ENCODE peak calls at places on chromosomes 4 and X, in six cellular contexts. One of them, this sample, is unnamed.

GRCh38 chr4:163967263-163967662 is 472.8 kb downstream of the TMA16 start:
- DNase-seq in tibial artery: no peak
- DNase-seq in MM.1S: no peak
- DNase-seq in astrocyte: no peak
- DNase-seq in GM23338: no peak
- DNase-seq in right lobe of liver: no peak
- DNase-seq in this sample: no peak

GRCh38 chr4:20916106-20916505 is 215.8 kb downstream of the PACRGL start:
- DNase-seq in MM.1S: peak; percentile 12
- DNase-seq in GM23338: no peak
- DNase-seq in astrocyte: peak; percentile 0
- DNase-seq in tibial artery: no peak
- DNase-seq in right lobe of liver: no peak
- DNase-seq in this sample: no peak

GRCh38 chr4:153507679-153508073 is 41.5 kb downstream of the TMEM131L start:
- DNase-seq in MM.1S: no peak
- DNase-seq in astrocyte: no peak
- DNase-seq in GM23338: no peak
- DNase-seq in right lobe of liver: no peak
- DNase-seq in tibial artery: no peak
- DNase-seq in this sample: no peak

GRCh38 chr4:2058264-2059033 is 678 bp upstream of the NAT8L start:
- DNase-seq in GM23338: peak; percentile 57
- DNase-seq in right lobe of liver: peak; percentile 48
- DNase-seq in tibial artery: no peak
- DNase-seq in astrocyte: no peak
- DNase-seq in MM.1S: no peak
- DNase-seq in this sample: no peak

GRCh38 chr4:153427363-153428071 is 38.6 kb upstream of the TMEM131L start:
- DNase-seq in tibial artery: no peak
- DNase-seq in right lobe of liver: no peak
- DNase-seq in astrocyte: peak; percentile 69
- DNase-seq in GM23338: no peak
- DNase-seq in MM.1S: no peak
- DNase-seq in this sample: no peak

GRCh38 chrX:13103914-13104274 is 59.5 kb upstream of the FAM9C start:
- DNase-seq in MM.1S: no peak
- DNase-seq in right lobe of liver: no peak
- DNase-seq in GM23338: no peak
- DNase-seq in tibial artery: no peak
- DNase-seq in astrocyte: no peak
- DNase-seq in this sample: no peak

GRCh38 chr4:123555500-123556273 is 159.1 kb downstream of the SPRY1 start:
- DNase-seq in right lobe of liver: peak; percentile 92
- DNase-seq in MM.1S: no peak
- DNase-seq in GM23338: peak; percentile 28
- DNase-seq in tibial artery: peak; percentile 95
- DNase-seq in astrocyte: peak; percentile 87
- DNase-seq in this sample: peak; percentile 91

GRCh38 chr4:102687373-102687981 is 73.3 kb downstream of the MANBA start:
- DNase-seq in GM23338: no peak
- DNase-seq in astrocyte: peak; percentile 65
- DNase-seq in MM.1S: peak; percentile 22
- DNase-seq in tibial artery: no peak
- DNase-seq in right lobe of liver: no peak
- DNase-seq in this sample: no peak

GRCh38 chrX:133415276-133416105 is at the start of gene GPC4:
- DNase-seq in right lobe of liver: peak; percentile 65
- DNase-seq in GM23338: peak; percentile 86
- DNase-seq in MM.1S: peak; percentile 48
- DNase-seq in tibial artery: peak; percentile 85
- DNase-seq in astrocyte: peak; percentile 38
- DNase-seq in this sample: no peak

GRCh38 chrX:11678174-11678573 is 12.5 kb upstream of the ARHGAP6 start:
- DNase-seq in right lobe of liver: no peak
- DNase-seq in tibial artery: peak; percentile 55
- DNase-seq in MM.1S: no peak
- DNase-seq in GM23338: peak; percentile 13
- DNase-seq in astrocyte: no peak
- DNase-seq in this sample: no peak

GRCh38 chr4:149203256-149204001 is 612.2 kb downstream of the IQCM start:
- DNase-seq in astrocyte: peak; percentile 71
- DNase-seq in GM23338: no peak
- DNase-seq in tibial artery: no peak
- DNase-seq in right lobe of liver: no peak
- DNase-seq in MM.1S: no peak
- DNase-seq in this sample: no peak

GRCh38 chr4:38967260-38968095 is 64.7 kb downstream of the TMEM156 start:
- DNase-seq in GM23338: no peak
- DNase-seq in tibial artery: no peak
- DNase-seq in right lobe of liver: no peak
- DNase-seq in astrocyte: peak; percentile 96
- DNase-seq in MM.1S: no peak
- DNase-seq in this sample: no peak

GRCh38 chrX:131072871-131073571 is 14.9 kb downstream of the ARHGAP36 start:
- DNase-seq in right lobe of liver: no peak
- DNase-seq in astrocyte: no peak
- DNase-seq in MM.1S: no peak
- DNase-seq in GM23338: peak; percentile 49
- DNase-seq in tibial artery: no peak
- DNase-seq in this sample: no peak

GRCh38 chrX:128396601-128397000 is 344.4 kb upstream of the ACTRT1 start:
- DNase-seq in GM23338: no peak
- DNase-seq in astrocyte: no peak
- DNase-seq in tibial artery: no peak
- DNase-seq in right lobe of liver: no peak
- DNase-seq in MM.1S: no peak
- DNase-seq in this sample: no peak

GRCh38 chr4:57249083-57249482 is 138.9 kb upstream of the IGFBP7 start:
- DNase-seq in MM.1S: no peak
- DNase-seq in GM23338: no peak
- DNase-seq in astrocyte: peak; percentile 83
- DNase-seq in tibial artery: no peak
- DNase-seq in right lobe of liver: no peak
- DNase-seq in this sample: no peak

GRCh38 chr4:165359501-165359900 is 19.3 kb upstream of the CPE start:
- DNase-seq in GM23338: no peak
- DNase-seq in right lobe of liver: no peak
- DNase-seq in astrocyte: peak; percentile 49
- DNase-seq in tibial artery: no peak
- DNase-seq in MM.1S: no peak
- DNase-seq in this sample: no peak

GRCh38 chr4:6032249-6033244 is 14.3 kb upstream of the C4orf50 start:
- DNase-seq in astrocyte: peak; percentile 19
- DNase-seq in MM.1S: peak; percentile 29
- DNase-seq in GM23338: no peak
- DNase-seq in right lobe of liver: no peak
- DNase-seq in tibial artery: no peak
- DNase-seq in this sample: no peak

GRCh38 chrX:39261446-39262147 is 460.3 kb downstream of the MID1IP1 start:
- DNase-seq in MM.1S: peak; percentile 43
- DNase-seq in astrocyte: peak; percentile 63
- DNase-seq in tibial artery: no peak
- DNase-seq in GM23338: peak; percentile 60
- DNase-seq in right lobe of liver: no peak
- DNase-seq in this sample: peak; percentile 56

GRCh38 chr4:17336524-17336941 is 175.4 kb downstream of the QDPR start:
- DNase-seq in MM.1S: peak; percentile 96
- DNase-seq in GM23338: no peak
- DNase-seq in astrocyte: peak; percentile 68
- DNase-seq in right lobe of liver: no peak
- DNase-seq in tibial artery: no peak
- DNase-seq in this sample: no peak

GRCh38 chrX:153863251-153863991 is 22.6 kb downstream of the L1CAM start:
- DNase-seq in right lobe of liver: no peak
- DNase-seq in astrocyte: no peak
- DNase-seq in tibial artery: no peak
- DNase-seq in MM.1S: no peak
- DNase-seq in GM23338: no peak
- DNase-seq in this sample: no peak

DNA sequence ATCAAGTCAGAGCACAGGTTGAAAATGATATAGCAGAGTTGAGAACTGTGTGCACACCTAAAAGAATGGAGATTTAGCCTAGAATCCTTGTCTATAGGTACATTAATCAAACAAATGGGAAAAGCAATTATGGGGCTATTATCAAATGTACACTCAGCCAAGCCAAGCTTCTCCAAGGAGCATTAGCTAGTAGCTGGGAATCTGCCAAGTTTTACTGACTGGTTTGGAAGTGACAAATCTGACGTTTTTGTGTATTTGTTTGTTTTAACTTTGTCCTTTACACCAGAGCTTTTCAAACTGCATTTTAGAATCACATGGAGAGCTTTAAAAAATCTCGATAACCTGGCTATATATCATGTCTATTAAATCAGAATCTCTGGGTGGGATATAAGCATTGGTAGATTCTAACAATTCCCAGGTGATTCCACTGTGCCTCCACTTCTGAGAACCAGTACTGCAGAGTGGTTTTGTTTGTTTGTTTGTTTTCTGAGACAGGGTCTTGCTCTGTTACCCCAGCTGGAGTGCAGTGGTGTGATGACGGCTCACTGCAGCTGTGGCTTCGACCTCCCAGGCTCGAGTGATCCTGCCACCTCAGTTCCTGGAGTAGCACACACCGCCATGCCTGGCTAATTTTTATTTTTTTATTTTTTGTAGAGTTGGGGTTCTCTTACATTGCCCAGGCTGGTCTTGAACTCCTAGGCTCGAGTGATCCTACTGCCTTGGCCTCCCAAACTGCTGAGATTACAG is 279.8 kb downstream of the UNC5C start:
- DNase-seq in MM.1S: no peak
- DNase-seq in GM23338: no peak
- DNase-seq in astrocyte: peak; percentile 31
- DNase-seq in right lobe of liver: no peak
- DNase-seq in tibial artery: no peak
- DNase-seq in this sample: no peak
- TF ChIP-seq CTCF in MM.1S: no peak
- TF ChIP-seq CTCF in GM23338: no peak
- TF ChIP-seq CTCF in astrocyte: no peak
- TF ChIP-seq CTCF in right lobe of liver: no peak
- TF ChIP-seq CTCF in tibial artery: no peak
- TF ChIP-seq CTCF in this sample: no peak

DNA sequence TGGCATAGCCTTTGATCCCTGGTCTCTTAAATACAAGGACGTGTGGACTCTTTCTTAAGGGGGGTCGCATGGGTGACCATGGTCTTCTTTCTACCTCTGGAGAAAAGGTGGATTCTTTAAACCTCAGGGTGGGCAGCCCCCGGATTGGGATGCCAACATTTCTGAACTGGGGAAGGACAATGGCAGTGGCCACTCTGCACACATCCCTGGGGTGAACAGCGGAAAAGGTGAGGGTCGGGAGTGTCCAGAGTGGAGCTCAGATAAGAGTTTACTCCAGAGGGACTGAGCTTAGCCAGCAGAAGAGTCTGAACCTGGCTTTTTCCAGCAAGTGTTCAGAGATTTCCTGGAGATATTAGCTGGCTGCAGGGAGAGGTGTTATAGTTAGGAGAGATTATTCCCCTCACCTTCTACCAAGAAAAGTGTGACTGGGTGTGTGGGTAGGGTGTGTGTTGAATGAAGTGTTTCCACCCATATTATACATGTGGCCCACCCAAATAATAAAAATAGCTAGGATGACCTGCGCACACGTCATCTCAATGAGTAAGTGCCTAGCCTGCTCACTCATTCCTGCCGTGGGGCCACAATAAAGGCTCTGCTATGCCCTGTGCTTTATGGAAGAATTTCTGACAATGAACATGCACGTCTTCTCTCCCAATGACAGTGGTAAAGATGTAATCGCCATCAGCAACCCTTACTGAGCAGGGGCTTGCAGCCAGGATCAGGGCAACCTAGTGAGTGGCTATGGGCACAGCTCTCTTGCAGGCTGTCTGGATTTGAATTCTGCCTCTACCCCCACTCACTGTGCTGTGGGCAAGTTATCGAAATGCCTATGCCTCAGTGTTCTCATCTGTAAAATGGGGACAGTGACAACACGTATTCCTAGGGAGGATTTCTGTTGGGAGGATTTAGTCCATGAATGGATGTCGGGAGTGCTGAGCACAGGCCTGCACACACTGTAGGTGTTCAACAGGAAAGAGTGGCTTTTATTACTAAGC is 76.6 kb downstream of the SLC2A9 start:
- DNase-seq in right lobe of liver: no peak
- DNase-seq in MM.1S: no peak
- DNase-seq in GM23338: no peak
- DNase-seq in astrocyte: peak; percentile 3
- DNase-seq in tibial artery: no peak
- DNase-seq in this sample: no peak
- H3K27ac ChIP-seq in right lobe of liver: no peak overlapping the region
- H3K27ac ChIP-seq in MM.1S: no peak overlapping the region
- H3K27ac ChIP-seq in GM23338: no peak overlapping the region
- H3K27ac ChIP-seq in astrocyte: no peak overlapping the region
- H3K27ac ChIP-seq in tibial artery: no peak overlapping the region
- H3K27ac ChIP-seq in this sample: peak overlapping the region; percentile 11

GRCh38 chr4:76212851-76213414 is 691 bp downstream of the SCARB2 start:
- DNase-seq in tibial artery: no peak
- DNase-seq in astrocyte: peak; percentile 61
- DNase-seq in MM.1S: peak; percentile 73
- DNase-seq in right lobe of liver: no peak
- DNase-seq in GM23338: peak; percentile 74
- DNase-seq in this sample: no peak

GRCh38 chr4:76211769-76212168 is 1.9 kb downstream of the SCARB2 start:
- DNase-seq in GM23338: no peak
- DNase-seq in right lobe of liver: no peak
- DNase-seq in MM.1S: no peak
- DNase-seq in astrocyte: no peak
- DNase-seq in tibial artery: no peak
- DNase-seq in this sample: no peak

GRCh38 chr4:76213415-76214268 is at the start of gene SCARB2:
- DNase-seq in MM.1S: peak; percentile 88
- DNase-seq in tibial artery: peak; percentile 94
- DNase-seq in GM23338: peak; percentile 83
- DNase-seq in astrocyte: peak; percentile 76
- DNase-seq in right lobe of liver: peak; percentile 93
- DNase-seq in this sample: peak; percentile 80

GRCh38 chr4:76210502-76210901 is 3.1 kb downstream of the SCARB2 start:
- DNase-seq in GM23338: no peak
- DNase-seq in tibial artery: no peak
- DNase-seq in astrocyte: no peak
- DNase-seq in MM.1S: peak; percentile 41
- DNase-seq in right lobe of liver: no peak
- DNase-seq in this sample: no peak

DNA sequence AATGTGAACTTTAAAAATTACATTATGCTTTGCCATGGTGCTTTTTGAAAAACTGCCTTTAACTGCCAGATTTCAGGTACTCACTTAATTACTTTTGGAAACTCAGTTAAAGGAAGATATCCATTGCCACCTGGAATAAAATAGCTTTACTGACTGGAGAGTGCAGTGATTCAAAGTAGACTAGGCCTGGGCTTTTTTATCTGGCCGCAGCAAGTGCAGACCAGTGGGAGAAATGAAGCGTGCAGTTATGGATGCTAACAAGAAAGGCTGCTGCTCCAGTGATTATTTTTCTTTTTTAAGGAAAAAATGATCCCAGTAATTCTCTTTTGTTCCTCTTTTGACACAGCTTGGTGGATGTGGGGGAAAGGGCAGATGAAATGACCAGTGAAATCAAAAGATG is 1.3 kb downstream of the SCARB2 start:
- DNase-seq in tibial artery: no peak
- DNase-seq in GM23338: no peak
- DNase-seq in right lobe of liver: no peak
- DNase-seq in MM.1S: no peak
- DNase-seq in astrocyte: no peak
- DNase-seq in this sample: no peak
- H3K4me1 ChIP-seq in tibial artery: peaks cover 69% of the 10 kb centered on the region
- H3K4me1 ChIP-seq in GM23338: peaks cover 31% of the 10 kb centered on the region
- H3K4me1 ChIP-seq in right lobe of liver: no peaks in the 10 kb centered on the region
- H3K4me1 ChIP-seq in MM.1S: peaks cover 38% of the 10 kb centered on the region
- H3K4me1 ChIP-seq in astrocyte: peaks cover 31% of the 10 kb centered on the region
- H3K4me1 ChIP-seq in this sample: peaks cover 38% of the 10 kb centered on the region

GRCh38 chrX:37896491-37896890 is 49.1 kb upstream of the DYNLT3 start:
- DNase-seq in right lobe of liver: no peak
- DNase-seq in astrocyte: no peak
- DNase-seq in MM.1S: no peak
- DNase-seq in tibial artery: no peak
- DNase-seq in GM23338: no peak
- DNase-seq in this sample: no peak
- TF ChIP-seq CTCF in right lobe of liver: no peak
- TF ChIP-seq CTCF in astrocyte: no peak
- TF ChIP-seq CTCF in MM.1S: no peak
- TF ChIP-seq CTCF in tibial artery: no peak
- TF ChIP-seq CTCF in GM23338: no peak
- TF ChIP-seq CTCF in this sample: no peak

This sample was measured in RWPE2.